ENCODE peak calls at places on chromosomes 1 and 21, in seven cellular contexts. One of them, this sample, is unnamed.

GRCh38 chr1:14570514-14570913 is 28.0 kb upstream of the KAZN start:
- DNase-seq in PC-3: peak; percentile 92
- DNase-seq in brain microvascular endothelial cell: no peak
- DNase-seq in cardiac muscle cell: peak; percentile 12
- DNase-seq in PC-9: no peak
- DNase-seq in osteoblast: no peak
- DNase-seq in AG10803: peak; percentile 35
- DNase-seq in this sample: no peak

GRCh38 chr1:246246430-246246829 is 260.6 kb downstream of the SMYD3 start:
- DNase-seq in brain microvascular endothelial cell: no peak
- DNase-seq in PC-9: no peak
- DNase-seq in PC-3: peak; percentile 10
- DNase-seq in cardiac muscle cell: peak; percentile 2
- DNase-seq in AG10803: no peak
- DNase-seq in osteoblast: no peak
- DNase-seq in this sample: no peak

GRCh38 chr1:171221665-171222591 is 26.4 kb upstream of the FMO1 start:
- DNase-seq in osteoblast: no peak
- DNase-seq in PC-3: peak; percentile 31
- DNase-seq in AG10803: peak; percentile 22
- DNase-seq in cardiac muscle cell: peak; percentile 46
- DNase-seq in brain microvascular endothelial cell: peak; percentile 8
- DNase-seq in PC-9: no peak
- DNase-seq in this sample: no peak

GRCh38 chr21:39107739-39108138 is 75.5 kb downstream of the PSMG1 start:
- DNase-seq in cardiac muscle cell: no peak
- DNase-seq in PC-9: no peak
- DNase-seq in osteoblast: no peak
- DNase-seq in PC-3: no peak
- DNase-seq in brain microvascular endothelial cell: no peak
- DNase-seq in AG10803: no peak
- DNase-seq in this sample: no peak

GRCh38 chr21:14877581-14878228 is 187.1 kb downstream of the NRIP1 start:
- DNase-seq in PC-9: peak; percentile 93
- DNase-seq in osteoblast: no peak
- DNase-seq in cardiac muscle cell: peak; percentile 54
- DNase-seq in AG10803: no peak
- DNase-seq in PC-3: peak; percentile 97
- DNase-seq in brain microvascular endothelial cell: peak; percentile 53
- DNase-seq in this sample: peak; percentile 76

GRCh38 chr1:211485480-211485857 is 6.5 kb downstream of the RD3 start:
- DNase-seq in PC-3: no peak
- DNase-seq in cardiac muscle cell: no peak
- DNase-seq in AG10803: no peak
- DNase-seq in brain microvascular endothelial cell: no peak
- DNase-seq in osteoblast: no peak
- DNase-seq in PC-9: no peak
- DNase-seq in this sample: no peak

GRCh38 chr1:229164836-229165285 is 106.0 kb upstream of the RAB4A start:
- DNase-seq in osteoblast: no peak
- DNase-seq in cardiac muscle cell: peak; percentile 23
- DNase-seq in PC-9: no peak
- DNase-seq in AG10803: no peak
- DNase-seq in brain microvascular endothelial cell: no peak
- DNase-seq in PC-3: no peak
- DNase-seq in this sample: no peak

GRCh38 chr1:14626869-14627607 is 28.6 kb downstream of the KAZN start:
- DNase-seq in PC-3: no peak
- DNase-seq in brain microvascular endothelial cell: no peak
- DNase-seq in cardiac muscle cell: peak; percentile 33
- DNase-seq in PC-9: no peak
- DNase-seq in osteoblast: no peak
- DNase-seq in AG10803: no peak
- DNase-seq in this sample: no peak

GRCh38 chr1:185560760-185561159 is 173.4 kb upstream of the HMCN1 start:
- DNase-seq in PC-3: no peak
- DNase-seq in osteoblast: no peak
- DNase-seq in brain microvascular endothelial cell: no peak
- DNase-seq in AG10803: no peak
- DNase-seq in PC-9: no peak
- DNase-seq in cardiac muscle cell: no peak
- DNase-seq in this sample: no peak

DNA sequence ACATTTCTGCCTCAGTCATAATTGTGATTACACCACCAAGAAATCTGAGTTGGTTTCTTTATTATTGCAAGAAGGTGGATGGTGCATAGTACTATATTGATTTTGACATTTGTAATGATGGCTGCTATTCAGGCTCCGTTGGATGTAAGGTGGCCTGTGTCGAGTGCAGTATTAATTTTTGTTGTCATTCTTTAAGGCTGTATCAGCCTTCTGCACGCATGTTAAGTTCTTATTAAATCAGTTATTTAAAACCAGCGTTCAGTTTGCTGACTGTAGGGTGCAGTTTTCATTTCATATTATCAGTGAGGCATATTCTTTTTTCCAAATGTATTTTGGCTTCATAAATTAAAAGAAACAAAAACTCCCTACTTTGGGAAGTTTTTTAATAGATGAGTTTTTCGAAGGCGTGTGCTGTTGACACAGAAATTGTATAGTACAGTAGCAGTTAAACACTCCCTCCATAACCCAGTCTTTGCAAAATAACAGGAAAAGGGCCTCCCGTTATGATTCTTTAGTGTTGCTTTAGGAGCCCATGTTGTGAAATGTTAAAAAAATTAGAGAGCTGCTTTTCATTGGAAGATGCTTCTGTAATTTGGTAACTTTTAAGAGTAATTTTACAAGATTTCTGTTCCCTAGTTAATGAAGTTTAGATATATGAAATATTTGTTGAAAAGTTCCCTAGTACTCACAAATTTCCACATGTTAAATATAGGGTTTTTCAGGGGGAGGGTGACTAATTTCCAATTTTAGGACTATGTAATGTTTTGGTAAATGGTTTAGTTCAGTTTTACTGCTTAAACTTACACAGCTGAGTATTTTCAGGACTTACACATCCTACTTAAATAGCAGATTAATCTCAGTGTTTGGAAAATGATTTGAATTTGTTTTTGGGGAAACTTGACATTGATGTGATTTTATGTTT is 1.9 kb downstream of the CAMSAP2 start:
- DNase-seq in AG10803: peak; percentile 53
- DNase-seq in PC-3: peak; percentile 39
- DNase-seq in brain microvascular endothelial cell: no peak
- DNase-seq in cardiac muscle cell: peak; percentile 25
- DNase-seq in osteoblast: peak; percentile 52
- DNase-seq in PC-9: no peak
- DNase-seq in this sample: peak; percentile 34
- H3K4me3 ChIP-seq in AG10803: peak overlapping the region; percentile 97
- H3K4me3 ChIP-seq in PC-3: peak overlapping the region; percentile 89
- H3K4me3 ChIP-seq in brain microvascular endothelial cell: peak overlapping the region; percentile 92
- H3K4me3 ChIP-seq in cardiac muscle cell: peak overlapping the region; percentile 90
- H3K4me3 ChIP-seq in osteoblast: peak overlapping the region; percentile 94
- H3K4me3 ChIP-seq in PC-9: peak overlapping the region; percentile 99
- H3K4me3 ChIP-seq in this sample: peak overlapping the region; percentile 99

GRCh38 chr1:65953170-65953569 is 160.5 kb downstream of the PDE4B start:
- DNase-seq in AG10803: no peak
- DNase-seq in osteoblast: no peak
- DNase-seq in cardiac muscle cell: peak; percentile 17
- DNase-seq in brain microvascular endothelial cell: peak; percentile 9
- DNase-seq in PC-3: no peak
- DNase-seq in PC-9: no peak
- DNase-seq in this sample: no peak

GRCh38 chr1:65955071-65955470 is 162.4 kb downstream of the PDE4B start:
- DNase-seq in brain microvascular endothelial cell: no peak
- DNase-seq in AG10803: no peak
- DNase-seq in PC-9: no peak
- DNase-seq in cardiac muscle cell: no peak
- DNase-seq in osteoblast: no peak
- DNase-seq in PC-3: peak; percentile 33
- DNase-seq in this sample: peak; percentile 35

GRCh38 chr1:65955503-65955902 is 162.8 kb downstream of the PDE4B start:
- DNase-seq in AG10803: no peak
- DNase-seq in osteoblast: no peak
- DNase-seq in cardiac muscle cell: no peak
- DNase-seq in brain microvascular endothelial cell: no peak
- DNase-seq in PC-3: peak; percentile 11
- DNase-seq in PC-9: no peak
- DNase-seq in this sample: no peak

GRCh38 chr1:65949933-65950332 is 157.2 kb downstream of the PDE4B start:
- DNase-seq in PC-9: no peak
- DNase-seq in brain microvascular endothelial cell: no peak
- DNase-seq in osteoblast: no peak
- DNase-seq in AG10803: no peak
- DNase-seq in cardiac muscle cell: no peak
- DNase-seq in PC-3: no peak
- DNase-seq in this sample: no peak

DNA sequence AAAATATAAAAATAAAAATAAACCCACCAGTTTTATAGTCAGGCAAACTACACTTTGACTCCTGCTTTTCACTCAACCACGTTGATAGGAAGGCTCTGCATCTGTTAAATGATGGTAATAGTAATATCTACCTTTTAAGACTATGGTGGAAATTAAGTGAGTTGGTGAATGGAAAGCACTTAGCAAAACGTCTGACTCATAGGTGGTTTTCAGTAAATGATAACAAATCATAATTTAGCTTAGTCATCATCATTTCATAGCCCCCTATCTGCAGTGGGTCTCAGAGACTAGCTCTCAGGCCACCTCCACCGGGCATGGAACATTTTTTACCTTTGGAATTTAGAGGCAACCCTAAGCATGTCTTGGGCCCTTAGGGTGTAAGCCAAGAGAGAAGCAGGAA is 160.0 kb downstream of the PDE4B start:
- DNase-seq in osteoblast: no peak
- DNase-seq in brain microvascular endothelial cell: no peak
- DNase-seq in cardiac muscle cell: peak; percentile 21
- DNase-seq in AG10803: no peak
- DNase-seq in PC-9: no peak
- DNase-seq in PC-3: no peak
- DNase-seq in this sample: no peak
- TF ChIP-seq CTCF in osteoblast: no peak
- TF ChIP-seq CTCF in brain microvascular endothelial cell: peak; percentile 22
- TF ChIP-seq CTCF in cardiac muscle cell: no peak
- TF ChIP-seq CTCF in AG10803: no peak
- TF ChIP-seq CTCF in PC-9: no peak
- TF ChIP-seq CTCF in PC-3: no peak
- TF ChIP-seq CTCF in this sample: no peak

DNA sequence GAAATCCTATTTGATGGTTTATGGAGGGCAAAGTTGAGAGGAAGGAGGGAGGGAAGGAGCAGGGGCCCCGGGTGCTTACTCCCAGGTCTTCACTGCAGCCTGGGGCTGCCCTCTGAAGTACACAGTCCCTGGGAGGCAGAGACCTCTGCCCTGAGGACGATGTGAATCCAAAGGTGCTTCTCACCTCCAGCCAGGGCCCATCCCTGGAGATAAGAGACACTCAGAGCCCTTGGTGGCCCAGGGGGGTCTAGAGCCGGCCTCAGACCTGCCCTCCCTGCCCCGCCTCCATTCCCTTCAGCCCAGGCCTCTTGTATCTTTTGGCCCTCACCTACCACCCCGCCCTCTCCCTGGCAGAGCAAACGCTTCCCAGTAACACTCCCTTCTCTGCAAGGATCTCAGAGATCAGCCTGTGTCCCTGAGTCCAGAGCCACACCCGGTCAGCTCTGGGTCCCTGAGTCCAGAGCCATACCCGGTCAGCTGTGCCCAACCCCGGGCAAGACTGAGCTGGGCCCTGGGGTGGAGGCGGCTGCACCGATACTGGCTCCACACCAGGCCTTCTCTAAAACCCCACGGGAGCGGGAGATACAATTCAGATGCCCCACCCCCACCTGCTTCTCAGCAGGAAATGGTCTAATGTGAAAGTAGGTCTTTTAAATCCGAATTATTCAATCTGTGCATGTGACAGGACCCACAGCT is 3.6 kb upstream of the GNB1 start:
- DNase-seq in PC-9: no peak
- DNase-seq in AG10803: no peak
- DNase-seq in PC-3: no peak
- DNase-seq in cardiac muscle cell: no peak
- DNase-seq in osteoblast: peak; percentile 88
- DNase-seq in brain microvascular endothelial cell: no peak
- DNase-seq in this sample: no peak
- H3K4me3 ChIP-seq in PC-9: no peak overlapping the region
- H3K4me3 ChIP-seq in AG10803: no peak overlapping the region
- H3K4me3 ChIP-seq in PC-3: no peak overlapping the region
- H3K4me3 ChIP-seq in cardiac muscle cell: no peak overlapping the region
- H3K4me3 ChIP-seq in osteoblast: peak overlapping the region; percentile 39
- H3K4me3 ChIP-seq in brain microvascular endothelial cell: no peak overlapping the region
- H3K4me3 ChIP-seq in this sample: no peak overlapping the region

DNA sequence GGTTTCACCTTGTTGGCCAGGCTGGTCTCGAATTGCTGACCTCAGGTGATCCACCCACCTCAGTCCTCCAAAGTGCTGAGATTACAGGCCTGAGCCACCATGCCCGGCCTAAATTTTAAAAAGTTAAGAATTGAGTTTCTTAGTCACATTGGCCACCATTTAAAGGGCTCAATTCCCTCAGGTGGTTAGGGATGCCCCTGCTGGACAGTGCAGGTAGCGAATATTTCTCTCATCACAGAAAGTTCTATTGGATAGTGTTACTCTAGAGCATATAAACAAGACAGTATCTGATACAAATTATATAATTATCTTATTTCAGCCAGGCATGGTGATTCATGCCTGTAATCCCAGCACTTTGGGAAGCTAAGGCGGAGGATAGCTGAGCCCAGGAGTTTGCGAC is 320.2 kb downstream of the ZP4 start:
- DNase-seq in PC-9: no peak
- DNase-seq in AG10803: no peak
- DNase-seq in cardiac muscle cell: no peak
- DNase-seq in brain microvascular endothelial cell: no peak
- DNase-seq in osteoblast: no peak
- DNase-seq in PC-3: peak; percentile 11
- DNase-seq in this sample: no peak
- TF ChIP-seq CTCF in PC-9: peak; percentile 47
- TF ChIP-seq CTCF in AG10803: no peak
- TF ChIP-seq CTCF in cardiac muscle cell: no peak
- TF ChIP-seq CTCF in brain microvascular endothelial cell: peak; percentile 18
- TF ChIP-seq CTCF in osteoblast: no peak
- TF ChIP-seq CTCF in PC-3: peak; percentile 25
- TF ChIP-seq CTCF in this sample: no peak

GRCh38 chr1:10179408-10179685 is 31.0 kb upstream of the KIF1B start:
- DNase-seq in PC-9: no peak
- DNase-seq in cardiac muscle cell: no peak
- DNase-seq in osteoblast: no peak
- DNase-seq in AG10803: no peak
- DNase-seq in brain microvascular endothelial cell: no peak
- DNase-seq in PC-3: no peak
- DNase-seq in this sample: no peak
- H3K4me3 ChIP-seq in PC-9: no peak overlapping the region
- H3K4me3 ChIP-seq in cardiac muscle cell: no peak overlapping the region
- H3K4me3 ChIP-seq in osteoblast: no peak overlapping the region
- H3K4me3 ChIP-seq in AG10803: no peak overlapping the region
- H3K4me3 ChIP-seq in brain microvascular endothelial cell: no peak overlapping the region
- H3K4me3 ChIP-seq in PC-3: no peak overlapping the region
- H3K4me3 ChIP-seq in this sample: no peak overlapping the region

DNA sequence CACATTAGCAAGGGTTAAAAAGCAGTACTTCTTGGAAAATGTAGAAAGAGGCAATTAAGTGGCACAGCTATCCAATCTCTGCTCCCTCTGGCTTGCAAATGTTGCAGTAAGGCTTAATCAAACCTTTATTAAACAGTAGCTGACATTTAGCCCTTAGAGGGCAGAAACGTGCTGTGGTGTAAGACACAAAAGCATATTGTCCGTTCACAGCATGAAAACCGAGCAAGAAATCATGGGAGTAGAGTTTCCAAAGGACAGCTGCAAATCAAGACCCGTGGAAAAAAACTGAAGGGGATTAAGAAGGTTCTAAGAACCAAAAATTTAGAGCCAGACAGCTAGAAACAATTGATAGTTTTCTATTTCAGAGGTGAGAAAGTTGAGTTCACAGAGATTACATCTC is 13.1 kb downstream of the ZP4 start:
- DNase-seq in cardiac muscle cell: no peak
- DNase-seq in AG10803: no peak
- DNase-seq in brain microvascular endothelial cell: no peak
- DNase-seq in osteoblast: no peak
- DNase-seq in PC-9: no peak
- DNase-seq in PC-3: no peak
- DNase-seq in this sample: no peak
- TF ChIP-seq CTCF in cardiac muscle cell: no peak
- TF ChIP-seq CTCF in AG10803: no peak
- TF ChIP-seq CTCF in brain microvascular endothelial cell: no peak
- TF ChIP-seq CTCF in osteoblast: no peak
- TF ChIP-seq CTCF in PC-9: no peak
- TF ChIP-seq CTCF in PC-3: no peak
- TF ChIP-seq CTCF in this sample: no peak

This sample was measured in foreskin fibroblast.